ENCODE peak calls at places on chromosomes 1 and 21, in four cellular contexts. E is activated T-cell treated with anti-CD3 and anti-CD28 coated beads for 1 hour, M is GM12892, Q is hepatic stellate cell. U is an unnamed sample.

GRCh38 chr1:86448670-86449069 is 20.1 kb upstream of the CLCA1 start:
- DNase-seq in M (no peak), E (no peak), Q (no peak), U (no peak)

GRCh38 chr21:19343711-19344110 is 940.1 kb upstream of the TMPRSS15 start:
- DNase-seq in E (no peak), M (no peak), Q (no peak), U (no peak)

GRCh38 chr1:175933801-175934200 is 190.4 kb upstream of the TNR start:
- DNase-seq in M (no peak), E (no peak), Q (peak; percentile 65), U (no peak)

GRCh38 chr1:207302618-207303408 is 18.7 kb upstream of the CD55 start:
- DNase-seq in E (no peak), M (no peak), Q (no peak), U (no peak)

GRCh38 chr1:3015269-3015635 is 6.0 kb upstream of the ACTRT2 start:
- DNase-seq in E (no peak), Q (no peak), M (no peak), U (no peak)

GRCh38 chr1:175839678-175840669 is 96.6 kb upstream of the TNR start:
- DNase-seq in Q (no peak), M (no peak), E (no peak), U (peak; percentile 75)

GRCh38 chr1:89540406-89540970 is 15.9 kb downstream of the LRRC8B start:
- DNase-seq in M (no peak), Q (no peak), E (no peak), U (no peak)

GRCh38 chr1:8055973-8056372 is 29.9 kb upstream of the ERRFI1 start:
- DNase-seq in M (no peak), Q (peak; percentile 42), E (no peak), U (no peak)

GRCh38 chr1:156400191-156400920 is 31.3 kb downstream of the RHBG start:
- DNase-seq in M (no peak), E (no peak), Q (no peak), U (no peak)

GRCh38 chr21:30257773-30258172 is 25.0 kb downstream of the KRTAP24-1 start:
- DNase-seq in M (no peak), E (no peak), Q (peak; percentile 12), U (peak; percentile 56)

GRCh38 chr1:204672482-204673216 is 12.9 kb downstream of the LRRN2 start:
- DNase-seq in Q (no peak), M (no peak), E (no peak), U (no peak)

GRCh38 chr21:33587792-33588484 is 546 bp downstream of the DONSON start:
- DNase-seq in E (peak; percentile 3), Q (peak; percentile 42), M (peak; percentile 25), U (peak; percentile 64)

GRCh38 chr1:239084459-239085080 is 301.8 kb upstream of the CHRM3 start:
- DNase-seq in Q (no peak), E (no peak), M (no peak), U (no peak)

GRCh38 chr1:95652423-95652958 is 418.5 kb downstream of the RWDD3 start:
- DNase-seq in M (no peak), E (no peak), Q (no peak), U (no peak)

GRCh38 chr1:35448344-35448801 is 108.8 kb downstream of the KIAA0319L start:
- DNase-seq in Q (peak; percentile 78), E (no peak), M (no peak), U (peak; percentile 66)

GRCh38 chr1:101112051-101112770 is 86.6 kb upstream of the DPH5 start:
- DNase-seq in Q (no peak), E (peak; percentile 47), M (no peak), U (no peak)

GRCh38 chr1:152151646-152152045 is 7.4 kb downstream of the RPTN start:
- DNase-seq in M (no peak), E (no peak), Q (no peak), U (no peak)

GRCh38 chr21:34836103-34836932 is 167.5 kb downstream of the CLIC6 start:
- DNase-seq in M (no peak), E (no peak), Q (peak; percentile 89), U (peak; percentile 85)

GRCh38 chr1:209625205-209625549 is 27.0 kb downstream of the LAMB3 start:
- DNase-seq in Q (peak; percentile 35), E (no peak), M (no peak), U (no peak)

GRCh38 chr1:53739109-53739681 is at the start of gene GLIS1:
- DNase-seq in E (peak; percentile 16), M (peak; percentile 98), Q (peak; percentile 99), U (peak; percentile 91)

GRCh38 chr1:19310720-19311502 is 1.0 kb downstream of the AKR7A2 start:
- DNase-seq in M (no peak), Q (peak; percentile 53), E (no peak), U (no peak)

GRCh38 chr1:24121406-24121805 is 9.5 kb upstream of the MYOM3 start:
- DNase-seq in Q (no peak), E (no peak), M (no peak), U (no peak)

GRCh38 chr1:155729031-155729898 is 40.4 kb downstream of the DAP3 start:
- DNase-seq in M (no peak), Q (peak; percentile 46), E (peak; percentile 20), U (peak; percentile 84)

GRCh38 chr1:76023669-76024407 is 50.7 kb upstream of the ST6GALNAC3 start:
- DNase-seq in E (no peak), M (no peak), Q (no peak), U (no peak)

GRCh38 chr1:38444311-38444710 is 397.7 kb upstream of the POU3F1 start:
- DNase-seq in E (no peak), M (no peak), Q (no peak), U (no peak)

GRCh38 chr1:110787328-110788071 is 85.4 kb upstream of the CD53 start:
- DNase-seq in M (no peak), E (peak; percentile 4), Q (no peak), U (no peak)

GRCh38 chr1:2923351-2923750 is 97.9 kb upstream of the ACTRT2 start:
- DNase-seq in E (no peak), Q (no peak), M (no peak), U (no peak)

GRCh38 chr1:212514056-212514614 is 81.4 kb downstream of the NENF start:
- DNase-seq in Q (peak; percentile 80), E (peak; percentile 4), M (no peak), U (no peak)

GRCh38 chr1:41378999-41379740 is 17.9 kb downstream of the FOXO6 start:
- DNase-seq in M (no peak), Q (no peak), E (no peak), U (no peak)

GRCh38 chr1:214400136-214400535 is 119.2 kb downstream of the SMYD2 start:
- DNase-seq in E (no peak), M (no peak), Q (no peak), U (no peak)

GRCh38 chr1:167484726-167485125 is 33.6 kb downstream of the CD247 start:
- DNase-seq in M (no peak), Q (no peak), E (no peak), U (no peak)

GRCh38 chr1:22259581-22260282 is 116.8 kb upstream of the WNT4 start:
- DNase-seq in M (no peak), E (no peak), Q (no peak), U (peak; percentile 70)

U was measured in hepatocyte.